ENCODE peak calls at places on chromosomes 12 and 14, in five cellular contexts. One of them, this sample, is unnamed.

GRCh38 chr14:57574617-57575288 is 81.1 kb upstream of the CCDC198 start:
- DNase-seq in LHCN-M2: no peak
- DNase-seq in NCI-H69: peak; percentile 58
- DNase-seq in AG10803: no peak
- DNase-seq in heart left ventricle: no peak
- DNase-seq in this sample: peak; percentile 16

GRCh38 chr12:50017047-50017446 is 8.2 kb downstream of the RACGAP1 start:
- DNase-seq in LHCN-M2: peak; percentile 81
- DNase-seq in NCI-H69: no peak
- DNase-seq in AG10803: peak; percentile 89
- DNase-seq in heart left ventricle: peak; percentile 66
- DNase-seq in this sample: no peak

GRCh38 chr14:80959448-80960006 is 4.1 kb downstream of the TSHR start:
- DNase-seq in LHCN-M2: peak; percentile 19
- DNase-seq in NCI-H69: peak; percentile 98
- DNase-seq in AG10803: no peak
- DNase-seq in heart left ventricle: no peak
- DNase-seq in this sample: peak; percentile 100

GRCh38 chr14:101476258-101476930 is 84.9 kb upstream of the DIO3 start:
- DNase-seq in LHCN-M2: no peak
- DNase-seq in NCI-H69: no peak
- DNase-seq in AG10803: no peak
- DNase-seq in heart left ventricle: no peak
- DNase-seq in this sample: no peak

GRCh38 chr12:129401572-129401971 is 502.3 kb downstream of the TMEM132D start:
- DNase-seq in LHCN-M2: no peak
- DNase-seq in NCI-H69: peak; percentile 3
- DNase-seq in AG10803: no peak
- DNase-seq in heart left ventricle: no peak
- DNase-seq in this sample: no peak

GRCh38 chr12:33605776-33606175 is 166.2 kb upstream of the SYT10 start:
- DNase-seq in LHCN-M2: peak; percentile 34
- DNase-seq in NCI-H69: no peak
- DNase-seq in AG10803: no peak
- DNase-seq in heart left ventricle: no peak
- DNase-seq in this sample: peak; percentile 31

GRCh38 chr14:87955501-87955900 is 37.5 kb downstream of the GALC start:
- DNase-seq in LHCN-M2: no peak
- DNase-seq in NCI-H69: no peak
- DNase-seq in AG10803: no peak
- DNase-seq in heart left ventricle: no peak
- DNase-seq in this sample: peak; percentile 42

GRCh38 chr12:89706551-89707348 is 1.9 kb downstream of the ATP2B1 start:
- DNase-seq in LHCN-M2: peak; percentile 79
- DNase-seq in NCI-H69: peak; percentile 81
- DNase-seq in AG10803: peak; percentile 43
- DNase-seq in heart left ventricle: no peak
- DNase-seq in this sample: peak; percentile 20

GRCh38 chr12:96210376-96211055 is 16.3 kb downstream of the ELK3 start:
- DNase-seq in LHCN-M2: peak; percentile 43
- DNase-seq in NCI-H69: no peak
- DNase-seq in AG10803: no peak
- DNase-seq in heart left ventricle: no peak
- DNase-seq in this sample: no peak

GRCh38 chr14:79044894-79045624 is 874.9 kb downstream of the NRXN3 start:
- DNase-seq in LHCN-M2: peak; percentile 94
- DNase-seq in NCI-H69: peak; percentile 99
- DNase-seq in AG10803: peak; percentile 17
- DNase-seq in heart left ventricle: no peak
- DNase-seq in this sample: no peak

GRCh38 chr14:95025218-95025617 is 132.1 kb downstream of the DICER1 start:
- DNase-seq in LHCN-M2: no peak
- DNase-seq in NCI-H69: no peak
- DNase-seq in AG10803: peak; percentile 24
- DNase-seq in heart left ventricle: no peak
- DNase-seq in this sample: no peak

GRCh38 chr14:39175445-39176262 is 600 bp downstream of the PNN start:
- DNase-seq in LHCN-M2: peak; percentile 37
- DNase-seq in NCI-H69: peak; percentile 75
- DNase-seq in AG10803: peak; percentile 29
- DNase-seq in heart left ventricle: no peak
- DNase-seq in this sample: peak; percentile 57

GRCh38 chr12:70982991-70983390 is 62.5 kb upstream of the PTPRR start:
- DNase-seq in LHCN-M2: no peak
- DNase-seq in NCI-H69: no peak
- DNase-seq in AG10803: peak; percentile 75
- DNase-seq in heart left ventricle: no peak
- DNase-seq in this sample: no peak

GRCh38 chr12:111202237-111202592 is 166.7 kb downstream of the PHETA1 start:
- DNase-seq in LHCN-M2: no peak
- DNase-seq in NCI-H69: no peak
- DNase-seq in AG10803: no peak
- DNase-seq in heart left ventricle: no peak
- DNase-seq in this sample: no peak

GRCh38 chr12:28611115-28611435 is 420.8 kb downstream of the CCDC91 start:
- DNase-seq in LHCN-M2: peak; percentile 65
- DNase-seq in NCI-H69: no peak
- DNase-seq in AG10803: peak; percentile 82
- DNase-seq in heart left ventricle: no peak
- DNase-seq in this sample: no peak

GRCh38 chr14:33612184-33612479 is 338.7 kb downstream of the EGLN3 start:
- DNase-seq in LHCN-M2: no peak
- DNase-seq in NCI-H69: no peak
- DNase-seq in AG10803: no peak
- DNase-seq in heart left ventricle: no peak
- DNase-seq in this sample: no peak

GRCh38 chr14:79855789-79856188 is 355.5 kb downstream of the DIO2 start:
- DNase-seq in LHCN-M2: no peak
- DNase-seq in NCI-H69: no peak
- DNase-seq in AG10803: no peak
- DNase-seq in heart left ventricle: no peak
- DNase-seq in this sample: no peak

GRCh38 chr12:106907411-106907810 is 48.3 kb upstream of the TMEM263 start:
- DNase-seq in LHCN-M2: no peak
- DNase-seq in NCI-H69: no peak
- DNase-seq in AG10803: no peak
- DNase-seq in heart left ventricle: no peak
- DNase-seq in this sample: no peak

GRCh38 chr14:105333613-105334364 is 19.2 kb downstream of the PACS2 start:
- DNase-seq in LHCN-M2: no peak
- DNase-seq in NCI-H69: peak; percentile 65
- DNase-seq in AG10803: no peak
- DNase-seq in heart left ventricle: peak; percentile 22
- DNase-seq in this sample: no peak

GRCh38 chr14:50733479-50733878 is 65.4 kb upstream of the SAV1 start:
- DNase-seq in LHCN-M2: no peak
- DNase-seq in NCI-H69: no peak
- DNase-seq in AG10803: no peak
- DNase-seq in heart left ventricle: no peak
- DNase-seq in this sample: no peak

This sample was measured in NCI-H2171 treated with DMSO at 0.1 percent for 48 hours.